ENCODE peak calls at places on chromosome 1, in four cellular contexts. R is K562, X is endothelial cell of umbilical vein, J is vagina. H is an unnamed sample.

GRCh38 chr1:215748431-215748830 is 181.3 kb downstream of the KCTD3 start:
- DNase-seq in R (no peak), J (no peak), X (no peak), H (no peak)

GRCh38 chr1:3898994-3899775 is 887 bp downstream of the C1orf174 start:
- DNase-seq in X (peak), J (no peak), R (no peak), H (no peak)

GRCh38 chr1:169115891-169116585 is 9.5 kb downstream of the ATP1B1 start:
- DNase-seq in R (no peak), X (no peak), J (no peak), H (peak)

GRCh38 chr1:174550296-174550695 is 102.5 kb downstream of the GPR52 start:
- DNase-seq in X (no peak), J (no peak), R (no peak), H (no peak)

GRCh38 chr1:163147019-163147418 is 55.7 kb downstream of the RGS5 start:
- DNase-seq in J (no peak), X (peak), R (no peak), H (no peak)

GRCh38 chr1:192660613-192661012 is 24.7 kb downstream of the RGS13 start:
- DNase-seq in J (no peak), R (no peak), X (no peak), H (no peak)

GRCh38 chr1:78291872-78292271 is 198.9 kb upstream of the PTGFR start:
- DNase-seq in R (no peak), X (no peak), J (no peak), H (no peak)

GRCh38 chr1:200954434-200954833 is 59.7 kb downstream of the INAVA start:
- DNase-seq in X (no peak), J (no peak), R (no peak), H (no peak)

GRCh38 chr1:187891993-187892392 is 1063.2 kb downstream of the PLA2G4A start:
- DNase-seq in R (no peak), J (no peak), X (no peak), H (no peak)

GRCh38 chr1:213464786-213465460 is 413.9 kb downstream of the RPS6KC1 start:
- DNase-seq in J (no peak), X (no peak), R (no peak), H (no peak)

GRCh38 chr1:205293350-205294074 is 28.0 kb downstream of the NUAK2 start:
- DNase-seq in J (no peak), X (no peak), R (no peak), H (no peak)

GRCh38 chr1:65470766-65471165 is 50.3 kb downstream of the LEPR start:
- DNase-seq in X (peak), R (no peak), J (no peak), H (no peak)

GRCh38 chr1:233904979-233905415 is 521 bp downstream of the SLC35F3 start:
- DNase-seq in X (no peak), J (no peak), R (peak), H (no peak)

GRCh38 chr1:3695326-3696217 is 43.3 kb downstream of the TP73 start:
- DNase-seq in J (no peak), X (peak), R (peak), H (no peak)

GRCh38 chr1:27787895-27788294 is 14.9 kb downstream of the STX12 start:
- DNase-seq in X (peak), R (no peak), J (no peak), H (no peak)

GRCh38 chr1:245276426-245276825 is 121.6 kb downstream of the KIF26B start:
- DNase-seq in X (no peak), R (no peak), J (peak), H (no peak)

GRCh38 chr1:32716312-32717126 is 13.9 kb upstream of the SYNC start:
- DNase-seq in R (peak), X (no peak), J (no peak), H (peak)

GRCh38 chr1:194045416-194045815 is 859.0 kb upstream of the B3GALT2 start:
- DNase-seq in J (no peak), R (no peak), X (no peak), H (no peak)

GRCh38 chr1:212760126-212760823 is 31.3 kb downstream of the NSL1 start:
- DNase-seq in R (peak), X (no peak), J (no peak), H (no peak)

GRCh38 chr1:208219659-208220282 is 24.4 kb downstream of the PLXNA2 start:
- DNase-seq in R (peak), X (peak), J (no peak), H (no peak)

GRCh38 chr1:121538943-121539575 is 354.3 kb downstream of the SRGAP2C start:
- DNase-seq in J (no peak), X (no peak), R (no peak), H (no peak)

GRCh38 chr1:193479187-193479586 is 292.8 kb upstream of the B3GALT2 start:
- DNase-seq in X (no peak), J (no peak), R (no peak), H (peak)

GRCh38 chr1:106995970-106996369 is 60.5 kb upstream of the PRMT6 start:
- DNase-seq in R (no peak), J (no peak), X (no peak), H (no peak)

GRCh38 chr1:231828182-231828920 is 201.8 kb downstream of the DISC1 start:
- DNase-seq in J (no peak), X (peak), R (no peak), H (no peak)

GRCh38 chr1:236835491-236835890 is 40.4 kb downstream of the MTR start:
- DNase-seq in R (no peak), J (no peak), X (no peak), H (no peak)

GRCh38 chr1:153291514-153291913 is 21.2 kb downstream of the PGLYRP3 start:
- DNase-seq in X (no peak), R (no peak), J (no peak), H (no peak)

GRCh38 chr1:231139659-231140650 is 21.9 kb upstream of the TRIM67 start:
- DNase-seq in J (no peak), X (no peak), R (no peak), H (no peak)

GRCh38 chr1:23426828-23427227 is 2.3 kb upstream of the TCEA3 start:
- DNase-seq in R (no peak), X (no peak), J (no peak), H (no peak)

GRCh38 chr1:23422313-23422877 is 2.2 kb downstream of the TCEA3 start:
- DNase-seq in R (peak), J (no peak), X (peak), H (peak)

GRCh38 chr1:23422955-23423354 is 1.6 kb downstream of the TCEA3 start:
- DNase-seq in J (no peak), X (no peak), R (no peak), H (no peak)

GRCh38 chr1:23423415-23424170 is 955 bp downstream of the TCEA3 start:
- DNase-seq in X (no peak), J (no peak), R (no peak), H (no peak)

DNA sequence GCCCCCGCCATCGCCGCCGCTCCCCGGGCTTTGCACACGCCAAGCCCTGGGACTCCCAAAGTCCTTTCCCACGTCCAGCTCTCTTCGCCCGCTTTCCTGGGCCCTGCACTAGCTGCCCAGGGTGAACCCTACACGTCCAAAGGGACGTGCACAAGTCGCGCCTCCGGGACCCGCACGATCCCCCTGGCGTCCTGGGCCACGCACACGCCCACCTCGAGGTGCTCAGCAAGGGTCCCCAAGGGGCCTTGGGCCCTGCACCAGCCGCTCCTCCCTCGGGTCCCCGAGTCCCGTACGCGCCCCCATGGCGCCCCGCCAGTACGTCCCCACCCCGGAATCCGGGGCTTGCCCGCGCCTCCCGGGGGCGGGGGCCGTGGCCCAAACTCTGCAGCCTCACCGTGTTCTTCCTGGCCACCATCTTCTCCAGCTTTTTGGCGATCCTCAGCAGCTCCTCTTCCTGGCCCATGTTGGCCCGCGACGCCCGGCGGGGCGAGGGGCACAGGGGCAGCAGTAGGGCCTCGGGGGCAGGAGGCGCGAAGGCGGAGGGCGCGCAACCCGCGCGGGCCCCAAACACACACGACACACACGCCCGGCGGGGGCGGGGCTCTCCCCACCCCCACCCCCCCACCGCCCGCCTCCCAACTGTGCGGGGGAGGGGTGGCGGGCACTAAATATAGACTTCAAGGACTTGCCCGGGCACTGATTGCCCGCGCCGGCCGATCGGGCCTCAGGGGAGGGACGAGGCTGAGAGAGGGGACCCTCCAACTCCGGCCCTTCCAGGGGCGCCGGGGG is at the start of gene TCEA3:
- DNase-seq in J (no peak), X (no peak), R (no peak), H (no peak)
- TF ChIP-seq CTCF in J (no peak), X (no peak), R (no peak), H (no peak)

GRCh38 chr1:224172229-224172628 is 10.8 kb upstream of the DEGS1 start:
- DNase-seq in R (no peak), X (no peak), J (no peak), H (no peak)

GRCh38 chr1:224169876-224170275 is 13.2 kb upstream of the DEGS1 start:
- DNase-seq in J (no peak), X (no peak), R (no peak), H (no peak)

GRCh38 chr1:224168859-224169380 is 14.1 kb upstream of the DEGS1 start:
- DNase-seq in X (peak), J (no peak), R (no peak), H (no peak)

GRCh38 chr1:224173523-224173922 is 9.5 kb upstream of the DEGS1 start:
- DNase-seq in J (no peak), R (no peak), X (no peak), H (no peak)

DNA sequence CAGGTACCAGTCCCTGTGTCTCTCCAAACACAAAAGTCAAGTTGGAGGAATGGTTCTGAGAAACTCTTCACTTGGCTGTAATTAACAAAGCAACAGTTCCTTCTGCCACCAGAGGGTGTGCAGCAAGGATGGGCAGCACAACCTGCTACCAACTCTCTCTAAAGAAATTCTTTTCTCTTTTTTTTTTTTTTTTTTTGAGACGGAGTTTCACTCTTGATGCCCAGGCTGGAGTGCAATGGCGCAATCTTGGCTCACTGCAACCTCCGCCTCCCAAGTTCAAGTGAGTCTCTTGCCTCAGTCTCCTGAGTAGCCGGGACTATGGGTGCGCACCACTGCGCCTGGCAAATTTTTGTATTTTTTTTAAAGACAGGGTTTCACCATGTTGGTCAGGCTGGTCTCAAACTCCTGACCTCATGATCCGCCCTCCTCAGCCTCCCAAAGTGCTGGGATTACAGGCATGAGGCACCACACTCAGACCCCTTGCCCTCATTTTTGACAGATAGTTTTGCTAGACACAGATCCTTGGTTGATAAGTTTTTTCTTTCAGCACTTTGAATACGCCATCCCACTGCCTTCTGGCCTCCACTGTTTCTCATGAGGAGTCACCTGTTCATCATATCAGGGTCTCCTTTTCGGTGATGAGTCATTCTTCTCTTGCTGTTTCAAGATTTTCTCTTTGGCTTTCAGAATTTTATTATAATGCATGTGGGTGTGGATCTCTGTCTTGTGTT is 12.1 kb upstream of the DEGS1 start:
- DNase-seq in X (peak), J (no peak), R (peak), H (no peak)
- TF ChIP-seq POLR2AphosphoS5 in X (no peak), J (peak), R (no peak), H (no peak)

GRCh38 chr1:46275030-46275337 is 27.4 kb downstream of the RAD54L start:
- DNase-seq in J (no peak), R (no peak), X (no peak), H (no peak)
- TF ChIP-seq POLR2A in J (no peak), R (peak), X (no peak), H (no peak)

GRCh38 chr1:178188306-178188705 is 94.4 kb downstream of the RASAL2 start:
- DNase-seq in X (peak), R (no peak), J (no peak), H (no peak)

GRCh38 chr1:178192686-178193085 is 98.8 kb downstream of the RASAL2 start:
- DNase-seq in J (no peak), R (no peak), X (peak), H (peak)

DNA sequence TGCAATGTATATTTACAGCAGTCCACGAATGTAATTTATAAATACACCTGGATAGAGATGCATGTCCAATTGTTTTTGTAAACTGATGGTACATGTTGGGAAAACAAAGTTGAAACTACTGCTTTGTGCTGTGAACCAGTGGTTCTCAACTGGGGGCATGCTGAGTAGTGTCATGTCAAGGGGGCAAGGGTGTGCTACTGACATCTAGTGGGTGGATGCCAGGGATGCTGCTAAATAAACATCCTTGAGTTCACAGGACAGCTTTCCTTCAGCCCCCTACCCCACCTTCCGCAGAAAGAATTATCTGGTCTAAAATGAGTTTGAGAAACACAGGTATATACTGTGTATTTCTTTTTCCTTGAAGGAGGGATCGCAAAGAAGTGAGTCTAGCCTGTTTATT is 95.9 kb downstream of the RASAL2 start:
- DNase-seq in J (no peak), R (peak), X (peak), H (no peak)
- TF ChIP-seq CTCF in J (no peak), R (peak), X (peak), H (no peak)

DNA sequence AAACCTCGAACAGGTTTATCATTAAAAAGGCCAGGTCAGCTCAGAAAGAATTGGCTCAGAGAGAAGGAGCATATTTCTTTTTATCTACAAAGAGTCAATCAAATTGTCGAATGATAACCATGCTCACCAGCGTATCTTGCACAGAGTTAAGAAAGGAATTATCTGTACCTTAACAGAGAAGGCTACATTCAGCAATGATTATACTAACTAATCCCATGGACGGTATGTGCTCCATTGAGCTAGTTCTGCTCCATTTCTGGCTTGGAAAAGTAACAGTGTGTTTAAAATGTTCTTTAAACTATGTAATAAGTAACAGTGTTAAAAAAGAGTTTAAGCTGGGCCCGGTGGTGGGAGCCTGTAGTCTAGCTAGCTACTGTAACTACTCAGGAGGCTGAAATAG is 4.2 kb downstream of the UBR4 start:
- DNase-seq in J (no peak), X (no peak), R (no peak), H (no peak)
- TF ChIP-seq POLR2AphosphoS5 in J (no peak), X (no peak), R (no peak), H (no peak)

DNA sequence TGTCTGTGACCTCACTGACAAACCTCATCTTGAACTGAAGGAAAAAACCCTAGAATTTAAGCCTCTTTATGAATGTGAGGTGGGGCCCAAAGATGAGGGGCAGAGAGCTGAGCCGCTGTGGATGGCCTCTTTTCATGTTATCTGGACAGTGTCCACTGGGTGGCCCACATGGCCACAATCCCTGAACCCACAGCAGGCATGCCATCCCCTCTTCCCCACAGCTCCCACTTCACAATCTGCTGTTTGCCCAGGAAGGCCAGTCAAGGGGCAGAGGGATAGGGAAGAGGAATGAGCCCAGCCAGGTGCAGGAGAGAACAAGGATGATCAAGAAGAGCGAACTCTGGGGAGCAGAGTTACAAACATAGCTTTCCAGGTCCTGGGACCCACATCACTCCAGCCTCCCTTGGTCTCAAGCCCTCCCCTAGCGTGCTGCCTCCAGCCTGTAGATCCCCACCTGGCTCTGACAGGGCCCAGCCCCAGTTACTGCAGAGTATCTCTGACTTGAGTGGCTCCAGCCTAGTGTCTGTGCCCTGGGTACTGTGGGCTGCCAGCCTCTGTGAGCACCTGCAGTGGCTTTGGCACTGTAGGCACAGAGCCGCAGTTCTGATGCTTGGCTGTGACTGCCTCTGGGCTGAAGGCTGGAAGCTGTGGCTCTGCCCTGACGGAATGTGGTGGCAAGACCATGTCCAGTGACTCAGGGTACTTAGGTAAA is 1.9 kb upstream of the SLFNL1 start:
- DNase-seq in J (no peak), R (peak), X (no peak), H (no peak)
- TF ChIP-seq POLR2A in J (no peak), R (peak), X (no peak), H (no peak)